ENCODE peak calls at places on chromosomes 4 and X, in four cellular contexts. J is spleen, K is lower lobe of right lung, A is stomach. I is an unnamed sample. For H3K4me1, the result is how much of the 10 kb centered on the place peaks cover.

GRCh38 chr4:162837679-162838078 is 329.0 kb downstream of the NAF1 start:
- DNase-seq in J (no peak), K (no peak), A (no peak), I (no peak)

GRCh38 chr4:112889619-112890294 is 159.7 kb upstream of the ANK2 start:
- DNase-seq in K (no peak), A (no peak), J (no peak), I (no peak)

GRCh38 chr4:102663073-102663472 is 97.7 kb downstream of the MANBA start:
- DNase-seq in K (no peak), J (no peak), A (no peak), I (no peak)

GRCh38 chr4:168631241-168632151 is 134.6 kb downstream of the PALLD start:
- DNase-seq in K (peak), J (peak), A (peak), I (peak)

GRCh38 chr4:182645511-182645910 is 271.7 kb downstream of the DCTD start:
- DNase-seq in K (no peak), J (no peak), A (no peak), I (no peak)

GRCh38 chr4:186144596-186145569 is 40.4 kb downstream of the FAM149A start:
- DNase-seq in J (peak), A (peak), K (peak), I (no peak)

GRCh38 chr4:37715889-37716402 is 29.8 kb upstream of the RELL1 start:
- DNase-seq in K (no peak), J (no peak), A (no peak), I (peak)

GRCh38 chrX:103376979-103377324 is 614 bp downstream of the BEX3 start:
- DNase-seq in K (no peak), A (no peak), J (no peak), I (no peak)

GRCh38 chrX:96683997-96684338 is 674 bp upstream of the DIAPH2 start:
- DNase-seq in K (no peak), J (no peak), A (no peak), I (no peak)

GRCh38 chr4:105551968-105552746 is at the start of gene ARHGEF38:
- DNase-seq in A (peak), J (no peak), K (peak), I (no peak)

GRCh38 chr4:38129452-38129830 is 169.2 kb downstream of the PTTG2 start:
- DNase-seq in A (no peak), J (no peak), K (no peak), I (no peak)

GRCh38 chrX:10648608-10649007 is 28.2 kb upstream of the MID1 start:
- DNase-seq in J (no peak), A (no peak), K (no peak), I (no peak)

GRCh38 chrX:79133897-79134296 is 10.6 kb upstream of the GPR174 start:
- DNase-seq in J (no peak), A (no peak), K (no peak), I (no peak)

GRCh38 chr4:38133711-38134480 is 173.7 kb downstream of the PTTG2 start:
- DNase-seq in K (no peak), A (no peak), J (no peak), I (no peak)

GRCh38 chrX:29397506-29397905 is 810.3 kb downstream of the IL1RAPL1 start:
- DNase-seq in J (no peak), K (no peak), A (no peak), I (no peak)

GRCh38 chr4:38141808-38142500 is 181.8 kb downstream of the PTTG2 start:
- DNase-seq in A (no peak), J (no peak), K (no peak), I (no peak)

GRCh38 chrX:41095962-41096955 is 11.0 kb downstream of the USP9X start:
- DNase-seq in J (no peak), A (no peak), K (peak), I (no peak)

GRCh38 chrX:72208126-72208525 is 26.6 kb downstream of the PIN4 start:
- DNase-seq in A (no peak), J (no peak), K (no peak), I (no peak)

GRCh38 chr4:4502694-4503311 is 39.0 kb downstream of the STX18 start:
- DNase-seq in A (no peak), K (no peak), J (no peak), I (no peak)

GRCh38 chr4:39559641-39560040 is 32.4 kb upstream of the UGDH start:
- DNase-seq in J (no peak), A (peak), K (no peak), I (no peak)

GRCh38 chr4:139986621-139987510 is 167.1 kb downstream of the MAML3 start:
- DNase-seq in A (no peak), K (no peak), J (no peak), I (no peak)

GRCh38 chr4:35461931-35462659 is 782.2 kb downstream of the ARAP2 start:
- DNase-seq in A (no peak), J (peak), K (no peak), I (no peak)
- TF ChIP-seq CTCF in A (no peak), J (no peak), K (no peak), I (no peak)

DNA sequence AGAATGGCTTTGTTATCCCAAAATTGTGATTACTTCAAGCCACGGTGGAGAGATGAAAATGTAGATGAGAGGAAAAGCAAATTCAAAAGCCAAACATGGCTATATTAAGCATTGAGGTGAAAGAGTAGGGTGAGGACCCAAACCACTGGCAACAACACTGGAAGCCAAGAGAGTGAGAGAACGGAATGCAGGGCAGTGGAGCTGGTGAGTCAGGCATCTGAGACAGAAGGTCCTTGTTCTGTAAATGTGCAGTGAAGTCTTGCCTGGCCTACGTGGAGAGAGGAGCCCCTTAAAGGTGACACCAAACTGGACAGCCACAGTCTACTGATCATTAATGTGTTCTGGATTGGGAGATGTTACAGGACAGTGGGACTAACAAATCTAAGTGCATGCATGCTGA is 22.8 kb upstream of the SEC24B start:
- DNase-seq in K (no peak), A (no peak), J (no peak), I (no peak)
- H3K4me1 ChIP-seq in K (under half), A (under half), J (under half), I (under half)

DNA sequence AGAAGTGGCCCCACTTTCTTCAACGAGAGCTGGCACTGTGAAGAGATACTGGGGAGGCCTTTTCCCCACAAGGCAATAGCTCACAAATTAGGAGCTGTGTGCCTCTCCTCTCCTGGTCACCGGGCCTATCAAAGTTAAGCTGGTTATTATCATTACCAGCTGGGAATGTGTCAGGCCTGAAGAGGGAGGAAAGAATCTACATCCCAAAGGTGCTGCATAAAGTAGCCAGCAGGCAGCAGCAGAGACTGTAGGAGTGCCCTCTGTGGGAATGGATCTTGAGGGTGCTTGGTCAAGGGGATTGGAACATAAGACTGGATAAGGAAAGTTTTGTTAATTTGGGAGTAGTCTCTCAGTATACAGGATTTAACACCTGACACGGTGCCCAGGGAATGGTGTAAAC is 9.1 kb upstream of the TMPRSS11D start:
- DNase-seq in K (no peak), A (no peak), J (no peak), I (no peak)
- TF ChIP-seq CTCF in K (no peak), A (no peak), J (no peak), I (no peak)

GRCh38 chr4:67546971-67547370 is 1.7 kb upstream of the CENPC start:
- DNase-seq in J (no peak), K (no peak), A (no peak), I (no peak)

GRCh38 chr4:67545199-67545995 is at the start of gene CENPC:
- DNase-seq in J (peak), A (peak), K (peak), I (peak)

GRCh38 chr4:67539830-67540229 is 5.5 kb downstream of the CENPC start:
- DNase-seq in K (no peak), A (no peak), J (no peak), I (no peak)

GRCh38 chr4:67545996-67546356 is 673 bp upstream of the CENPC start:
- DNase-seq in J (no peak), K (no peak), A (no peak), I (no peak)

DNA sequence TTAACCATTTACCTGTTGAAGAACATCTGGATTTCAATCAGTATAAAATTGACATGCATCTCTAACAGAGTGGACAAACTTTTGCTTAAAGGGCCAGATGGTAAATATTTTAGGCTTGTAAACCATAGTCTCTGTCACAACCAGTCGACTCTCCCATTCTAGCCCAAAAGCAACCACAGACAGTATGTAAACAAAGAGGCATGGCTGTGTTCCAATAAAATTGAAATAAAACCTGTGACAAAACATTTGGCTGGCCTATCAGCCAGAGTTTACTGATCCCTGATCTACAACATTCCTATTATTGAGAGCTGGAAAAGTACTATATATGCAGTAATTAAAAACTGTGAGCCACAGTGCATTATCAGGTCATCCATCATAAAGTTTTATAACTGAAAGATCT is 3.2 kb downstream of the CENPC start:
- DNase-seq in K (no peak), J (no peak), A (no peak), I (no peak)
- H3K4me1 ChIP-seq in K (under half), J (under half), A (under half), I (under half)

GRCh38 chr4:10413177-10413576 is 44.0 kb downstream of the ZNF518B start:
- DNase-seq in A (no peak), K (no peak), J (no peak), I (no peak)
- TF ChIP-seq CTCF in A (no peak), K (no peak), J (no peak), I (no peak)

DNA sequence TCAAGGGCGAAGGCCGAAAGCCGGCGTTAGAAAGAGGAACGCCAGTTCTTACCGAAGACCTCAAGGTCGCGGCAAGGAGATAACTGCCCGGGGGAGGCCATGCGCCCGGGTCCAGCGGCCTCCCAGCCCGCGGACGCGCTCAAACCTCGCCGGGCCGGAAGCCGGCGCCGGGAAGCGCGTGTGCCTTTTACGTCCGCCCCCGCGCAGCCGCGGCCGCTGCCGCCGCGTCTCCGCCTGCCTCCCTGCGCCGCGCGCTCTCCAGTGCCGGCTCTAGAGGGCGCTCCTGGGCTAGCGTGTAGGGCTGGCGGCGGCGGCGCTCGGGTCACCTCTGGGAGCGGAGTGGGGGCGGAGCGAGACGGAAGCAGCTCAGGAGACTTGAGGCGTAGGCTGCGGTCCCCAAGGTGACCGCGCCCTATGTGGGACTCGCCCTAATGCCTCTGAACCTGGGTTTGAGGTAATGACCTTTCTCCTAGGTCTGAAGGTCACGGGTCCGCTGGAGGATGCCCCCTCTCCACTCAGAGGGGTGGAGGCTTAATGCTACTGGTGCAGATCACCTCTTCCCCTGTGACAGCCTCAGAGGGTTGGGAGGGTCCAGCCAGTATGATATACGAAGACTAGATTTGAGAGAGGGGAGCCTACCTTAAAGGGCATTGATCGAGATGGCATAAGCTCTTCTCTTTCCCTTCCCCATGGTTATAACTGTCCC is 839 bp downstream of the SLC25A5 start:
- DNase-seq in K (peak), A (peak), J (peak), I (peak)
- H3K4me1 ChIP-seq in K (under half), A (under half), J (under half), I (under half)

GRCh38 chr4:52103314-52103713 is 52.2 kb downstream of the SPATA18 start:
- DNase-seq in A (no peak), J (no peak), K (no peak), I (no peak)
- TF ChIP-seq CTCF in A (no peak), J (no peak), K (no peak), I (peak)

DNA sequence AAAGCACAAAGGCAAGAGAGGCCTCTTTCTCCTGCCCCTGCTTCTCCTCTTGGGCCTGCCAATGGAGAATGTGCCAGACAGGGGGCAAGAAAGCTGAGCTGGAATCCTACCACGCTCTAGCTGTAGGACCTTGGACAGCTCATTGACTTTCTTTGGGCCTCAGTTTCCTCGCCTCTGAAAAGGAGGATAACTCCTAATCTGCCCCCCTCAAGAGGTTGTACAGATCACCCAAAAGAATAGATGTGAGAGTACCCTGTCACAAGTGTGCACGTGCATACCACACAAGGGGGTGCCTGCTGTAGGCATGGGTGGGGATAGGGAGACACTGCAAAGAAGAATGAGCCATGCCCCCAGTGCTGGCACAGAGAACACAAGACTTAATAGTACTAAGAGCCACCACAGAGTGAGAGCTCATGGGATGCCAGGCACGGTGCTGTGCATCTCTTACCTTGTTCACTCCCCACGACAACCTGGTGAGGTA is 2.3 kb downstream of the SASH3 start:
- DNase-seq in K (no peak), A (no peak), J (no peak), I (no peak)
- H3K4me1 ChIP-seq in K (under half), A (under half), J (half or more), I (under half)

GRCh38 chrX:38654302-38654701 is 93.0 kb downstream of the TSPAN7 start:
- DNase-seq in J (no peak), A (no peak), K (no peak), I (no peak)
- TF ChIP-seq CTCF in J (peak), A (peak), K (peak), I (peak)

GRCh38 chr4:153518637-153519384 is 52.7 kb downstream of the TMEM131L start:
- DNase-seq in A (peak), J (no peak), K (no peak), I (no peak)

GRCh38 chr4:153519677-153520076 is 53.5 kb downstream of the TMEM131L start:
- DNase-seq in J (no peak), K (no peak), A (no peak), I (no peak)

GRCh38 chr4:153517159-153517558 is 51.0 kb downstream of the TMEM131L start:
- DNase-seq in J (no peak), A (no peak), K (no peak), I (no peak)

GRCh38 chr4:153520227-153520626 is 54.1 kb downstream of the TMEM131L start:
- DNase-seq in K (no peak), A (no peak), J (no peak), I (no peak)

GRCh38 chr4:153518001-153518400 is 51.8 kb downstream of the TMEM131L start:
- DNase-seq in J (no peak), A (peak), K (no peak), I (no peak)
- H3K4me1 ChIP-seq in J (half or more), A (half or more), K (under half), I (under half)